ENCODE peak calls at places on chromosomes 5 and 9, in five cellular contexts. One of them, this sample, is unnamed.

GRCh38 chr5:153618857-153619256 is 128.4 kb downstream of the GRIA1 start:
- DNase-seq in SK-N-SH: no peak
- DNase-seq in mesendoderm: no peak
- DNase-seq in GM23248: peak; percentile 45
- DNase-seq in MM.1S: no peak
- DNase-seq in this sample: no peak

GRCh38 chr5:177520271-177520670 is 3.5 kb upstream of the DDX41 start:
- DNase-seq in GM23248: no peak
- DNase-seq in mesendoderm: no peak
- DNase-seq in SK-N-SH: no peak
- DNase-seq in MM.1S: no peak
- DNase-seq in this sample: no peak

GRCh38 chr9:113359385-113359784 is 10.0 kb downstream of the BSPRY start:
- DNase-seq in mesendoderm: no peak
- DNase-seq in SK-N-SH: no peak
- DNase-seq in GM23248: no peak
- DNase-seq in MM.1S: no peak
- DNase-seq in this sample: no peak

GRCh38 chr5:68137451-68138190 is 77.9 kb upstream of the PIK3R1 start:
- DNase-seq in GM23248: peak; percentile 68
- DNase-seq in MM.1S: no peak
- DNase-seq in mesendoderm: no peak
- DNase-seq in SK-N-SH: no peak
- DNase-seq in this sample: no peak

GRCh38 chr9:109101810-109102209 is 17.9 kb downstream of the TMEM245 start:
- DNase-seq in MM.1S: peak; percentile 58
- DNase-seq in SK-N-SH: no peak
- DNase-seq in GM23248: peak; percentile 47
- DNase-seq in mesendoderm: no peak
- DNase-seq in this sample: peak; percentile 90

GRCh38 chr5:102865510-102866314 is 110.6 kb downstream of the PAM start:
- DNase-seq in SK-N-SH: peak; percentile 82
- DNase-seq in GM23248: peak; percentile 94
- DNase-seq in mesendoderm: peak; percentile 94
- DNase-seq in MM.1S: no peak
- DNase-seq in this sample: peak; percentile 81

GRCh38 chr5:157558089-157558595 is 17.4 kb downstream of the ADAM19 start:
- DNase-seq in SK-N-SH: no peak
- DNase-seq in MM.1S: no peak
- DNase-seq in mesendoderm: no peak
- DNase-seq in GM23248: peak; percentile 77
- DNase-seq in this sample: peak; percentile 92

GRCh38 chr5:96868603-96869371 is 7.5 kb upstream of the ERAP2 start:
- DNase-seq in SK-N-SH: peak; percentile 32
- DNase-seq in mesendoderm: peak; percentile 81
- DNase-seq in GM23248: peak; percentile 84
- DNase-seq in MM.1S: peak; percentile 82
- DNase-seq in this sample: peak; percentile 76

GRCh38 chr9:3576358-3576757 is 50.6 kb upstream of the RFX3 start:
- DNase-seq in SK-N-SH: no peak
- DNase-seq in GM23248: no peak
- DNase-seq in MM.1S: no peak
- DNase-seq in mesendoderm: no peak
- DNase-seq in this sample: no peak

GRCh38 chr5:75363111-75363510 is 26.1 kb downstream of the HMGCR start:
- DNase-seq in SK-N-SH: no peak
- DNase-seq in mesendoderm: no peak
- DNase-seq in GM23248: no peak
- DNase-seq in MM.1S: no peak
- DNase-seq in this sample: no peak

GRCh38 chr9:72540348-72540873 is 19.0 kb downstream of the TMC1 start:
- DNase-seq in SK-N-SH: no peak
- DNase-seq in MM.1S: no peak
- DNase-seq in mesendoderm: no peak
- DNase-seq in GM23248: peak; percentile 91
- DNase-seq in this sample: peak; percentile 53

GRCh38 chr5:1663186-1663585 is 136.5 kb downstream of the MRPL36 start:
- DNase-seq in SK-N-SH: no peak
- DNase-seq in mesendoderm: no peak
- DNase-seq in MM.1S: no peak
- DNase-seq in GM23248: no peak
- DNase-seq in this sample: no peak

GRCh38 chr9:136085815-136086212 is 9.3 kb downstream of the NACC2 start:
- DNase-seq in GM23248: no peak
- DNase-seq in SK-N-SH: peak; percentile 39
- DNase-seq in MM.1S: no peak
- DNase-seq in mesendoderm: no peak
- DNase-seq in this sample: no peak

GRCh38 chr5:144698454-144698853 is 527.8 kb downstream of the KCTD16 start:
- DNase-seq in GM23248: peak; percentile 55
- DNase-seq in SK-N-SH: no peak
- DNase-seq in MM.1S: no peak
- DNase-seq in mesendoderm: peak; percentile 67
- DNase-seq in this sample: peak; percentile 1

GRCh38 chr9:130694205-130694604 is 625 bp downstream of the EXOSC2 start:
- DNase-seq in SK-N-SH: no peak
- DNase-seq in GM23248: peak; percentile 54
- DNase-seq in mesendoderm: no peak
- DNase-seq in MM.1S: no peak
- DNase-seq in this sample: no peak

GRCh38 chr9:111078391-111079038 is 40.2 kb upstream of the LPAR1 start:
- DNase-seq in mesendoderm: no peak
- DNase-seq in MM.1S: no peak
- DNase-seq in SK-N-SH: no peak
- DNase-seq in GM23248: peak; percentile 12
- DNase-seq in this sample: no peak

GRCh38 chr9:136545065-136545965 is 533 bp downstream of the NOTCH1 start:
- DNase-seq in GM23248: peak; percentile 58
- DNase-seq in MM.1S: peak; percentile 48
- DNase-seq in SK-N-SH: peak; percentile 65
- DNase-seq in mesendoderm: no peak
- DNase-seq in this sample: no peak

GRCh38 chr5:88664630-88665029 is 218.4 kb downstream of the MEF2C start:
- DNase-seq in MM.1S: no peak
- DNase-seq in mesendoderm: no peak
- DNase-seq in GM23248: no peak
- DNase-seq in SK-N-SH: no peak
- DNase-seq in this sample: no peak

GRCh38 chr9:137828527-137829259 is 48.9 kb upstream of the CACNA1B start:
- DNase-seq in SK-N-SH: no peak
- DNase-seq in mesendoderm: peak; percentile 65
- DNase-seq in MM.1S: no peak
- DNase-seq in GM23248: peak; percentile 37
- DNase-seq in this sample: no peak

GRCh38 chr5:79984363-79984762 is 6.7 kb downstream of the MTX3 start:
- DNase-seq in GM23248: no peak
- DNase-seq in MM.1S: no peak
- DNase-seq in SK-N-SH: no peak
- DNase-seq in mesendoderm: no peak
- DNase-seq in this sample: no peak

GRCh38 chr5:170225326-170226137 is 7.3 kb upstream of the C5orf58 start:
- DNase-seq in GM23248: peak; percentile 79
- DNase-seq in MM.1S: peak; percentile 74
- DNase-seq in mesendoderm: peak; percentile 87
- DNase-seq in SK-N-SH: peak; percentile 70
- DNase-seq in this sample: peak; percentile 76

GRCh38 chr5:55327281-55327680 is 19.5 kb downstream of the MTREX start:
- DNase-seq in MM.1S: no peak
- DNase-seq in GM23248: no peak
- DNase-seq in mesendoderm: no peak
- DNase-seq in SK-N-SH: no peak
- DNase-seq in this sample: no peak

GRCh38 chr5:42494414-42494813 is 71.2 kb downstream of the GHR start:
- DNase-seq in GM23248: no peak
- DNase-seq in mesendoderm: peak; percentile 26
- DNase-seq in MM.1S: no peak
- DNase-seq in SK-N-SH: no peak
- DNase-seq in this sample: peak; percentile 64

GRCh38 chr5:42492978-42493377 is 69.7 kb downstream of the GHR start:
- DNase-seq in GM23248: no peak
- DNase-seq in mesendoderm: no peak
- DNase-seq in SK-N-SH: no peak
- DNase-seq in MM.1S: no peak
- DNase-seq in this sample: no peak

GRCh38 chr5:42498000-42498399 is 74.8 kb downstream of the GHR start:
- DNase-seq in SK-N-SH: no peak
- DNase-seq in GM23248: no peak
- DNase-seq in mesendoderm: no peak
- DNase-seq in MM.1S: no peak
- DNase-seq in this sample: no peak

GRCh38 chr5:42496397-42497156 is 73.3 kb downstream of the GHR start:
- DNase-seq in MM.1S: no peak
- DNase-seq in GM23248: no peak
- DNase-seq in SK-N-SH: no peak
- DNase-seq in mesendoderm: no peak
- DNase-seq in this sample: no peak

DNA sequence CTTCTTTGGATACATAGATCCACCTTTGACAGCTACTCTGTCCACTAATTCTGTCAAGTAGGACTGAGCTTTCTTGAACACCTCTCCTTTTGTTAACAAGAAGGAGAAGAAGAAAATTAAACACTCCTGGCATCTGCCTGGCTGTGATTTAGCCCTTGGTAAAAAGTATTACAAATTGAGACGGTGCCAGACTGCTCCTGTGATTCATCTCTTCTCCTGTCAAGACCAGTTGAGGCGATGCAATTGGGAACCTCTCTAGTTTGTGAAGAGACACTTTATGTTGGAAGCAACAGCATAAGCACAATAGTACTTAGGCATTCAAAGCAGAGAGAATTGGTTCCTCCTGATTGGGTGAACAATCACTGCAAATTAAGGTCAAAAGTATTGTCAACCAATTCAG is 72.7 kb downstream of the GHR start:
- DNase-seq in GM23248: peak; percentile 40
- DNase-seq in MM.1S: no peak
- DNase-seq in SK-N-SH: no peak
- DNase-seq in mesendoderm: no peak
- DNase-seq in this sample: peak; percentile 40
- H3K27ac ChIP-seq in GM23248: no peak overlapping the region
- H3K27ac ChIP-seq in MM.1S: no peak overlapping the region
- H3K27ac ChIP-seq in SK-N-SH: no peak overlapping the region
- H3K27ac ChIP-seq in mesendoderm: no peak overlapping the region
- H3K27ac ChIP-seq in this sample: no peak overlapping the region

DNA sequence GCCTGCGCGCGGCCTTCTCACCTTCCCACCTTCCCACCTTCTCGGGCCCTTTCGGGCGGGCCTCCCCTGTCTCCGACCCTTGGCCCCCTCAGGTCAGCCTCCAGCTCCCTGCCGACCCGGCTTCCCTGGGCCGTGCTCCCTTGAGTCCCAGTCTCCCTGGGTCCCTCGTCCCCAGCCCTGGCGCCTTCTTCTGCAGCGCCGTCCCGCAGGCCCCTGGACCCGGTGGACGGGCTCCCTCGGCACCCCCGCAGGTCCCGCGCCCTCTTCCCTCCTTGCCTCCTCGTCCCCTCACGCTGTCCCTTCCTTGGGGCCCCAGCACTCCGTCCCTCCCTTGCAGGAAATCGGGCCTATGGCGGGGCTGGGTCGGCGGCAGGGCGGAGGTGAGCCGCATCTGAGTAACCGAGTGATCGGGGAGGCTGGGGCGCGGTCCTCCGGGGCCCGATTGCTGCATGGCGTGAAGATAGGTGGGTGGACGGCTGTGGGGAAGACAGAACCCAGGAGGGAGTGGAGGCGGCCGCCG is 7.6 kb downstream of the ARPC5L start:
- DNase-seq in MM.1S: peak; percentile 31
- DNase-seq in GM23248: peak; percentile 73
- DNase-seq in SK-N-SH: peak; percentile 68
- DNase-seq in mesendoderm: no peak
- DNase-seq in this sample: peak; percentile 17
- H3K79me2 ChIP-seq in MM.1S: peaks cover 72% of the 10 kb centered on the region
- H3K79me2 ChIP-seq in GM23248: peaks cover 71% of the 10 kb centered on the region
- H3K79me2 ChIP-seq in SK-N-SH: peaks cover 76% of the 10 kb centered on the region
- H3K79me2 ChIP-seq in mesendoderm: peaks cover 59% of the 10 kb centered on the region
- H3K79me2 ChIP-seq in this sample: peaks cover 70% of the 10 kb centered on the region

DNA sequence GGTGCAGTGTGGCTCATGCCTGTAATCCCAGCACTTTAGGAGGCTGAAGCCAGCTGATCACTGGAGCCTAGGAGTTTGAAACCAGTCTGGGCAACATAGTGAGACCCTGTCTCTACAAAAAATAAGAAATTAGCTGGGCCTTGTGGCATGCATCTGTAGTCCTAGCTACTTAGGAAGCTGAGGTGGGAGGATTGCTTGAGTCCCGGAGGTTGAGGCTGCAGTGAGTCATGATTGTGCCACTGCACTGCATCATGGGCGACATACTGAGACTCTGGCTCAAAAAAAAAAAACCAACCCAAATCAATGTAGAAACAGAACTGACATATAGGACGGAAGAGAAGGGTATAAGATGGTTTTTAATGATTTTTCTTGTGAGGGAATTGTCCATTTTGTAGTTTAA is 27.7 kb downstream of the G3BP1 start:
- DNase-seq in mesendoderm: no peak
- DNase-seq in GM23248: peak; percentile 58
- DNase-seq in SK-N-SH: no peak
- DNase-seq in MM.1S: no peak
- DNase-seq in this sample: peak; percentile 26
- H3K27ac ChIP-seq in mesendoderm: no peak overlapping the region
- H3K27ac ChIP-seq in GM23248: peak overlapping the region; percentile 9
- H3K27ac ChIP-seq in SK-N-SH: no peak overlapping the region
- H3K27ac ChIP-seq in MM.1S: no peak overlapping the region
- H3K27ac ChIP-seq in this sample: no peak overlapping the region

DNA sequence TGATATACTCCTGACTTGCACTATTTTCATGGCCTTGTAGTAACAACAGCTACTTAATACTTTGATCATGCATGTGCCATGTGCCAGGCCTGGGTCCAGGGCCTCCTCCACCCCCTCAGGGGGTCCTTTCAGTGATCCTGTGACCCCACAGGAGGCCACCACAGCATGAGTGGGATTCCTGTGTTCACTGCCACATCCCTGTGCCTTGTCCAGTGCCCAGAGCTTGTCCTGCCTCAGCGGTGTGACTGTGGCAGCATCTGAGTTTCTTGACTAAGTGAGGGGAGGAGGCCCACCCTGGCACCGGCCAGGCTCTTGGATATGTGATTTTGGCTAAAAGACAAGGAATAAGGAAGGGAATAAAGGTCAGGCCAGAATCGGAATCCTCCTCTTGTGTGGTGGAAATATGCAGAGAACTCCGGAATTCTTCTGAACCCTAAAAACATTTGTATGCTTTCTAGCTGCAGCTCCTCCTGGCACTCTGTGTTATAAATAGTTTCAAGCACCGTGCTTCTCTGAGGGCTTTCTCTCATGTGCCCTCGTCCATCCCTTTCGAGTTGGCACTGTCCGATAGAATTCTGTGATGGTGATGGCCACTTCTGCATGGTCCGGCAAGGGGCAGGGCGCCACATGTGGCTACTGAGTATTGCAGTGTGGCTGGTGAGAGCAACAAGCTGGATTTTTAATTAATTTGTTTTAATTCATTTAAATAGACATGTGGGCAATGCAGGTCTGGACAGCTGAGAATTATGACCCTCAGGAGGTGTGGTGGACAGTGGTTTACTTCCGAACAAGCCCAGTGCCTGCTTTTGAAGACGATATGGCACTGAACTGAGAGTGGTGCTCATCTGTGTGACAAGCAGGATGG is 31.8 kb downstream of the TENT4A start:
- DNase-seq in MM.1S: no peak
- DNase-seq in GM23248: no peak
- DNase-seq in SK-N-SH: no peak
- DNase-seq in mesendoderm: no peak
- DNase-seq in this sample: no peak
- H3K79me2 ChIP-seq in MM.1S: peaks cover 79% of the 10 kb centered on the region
- H3K79me2 ChIP-seq in GM23248: peaks cover 100% of the 10 kb centered on the region
- H3K79me2 ChIP-seq in SK-N-SH: peaks cover 80% of the 10 kb centered on the region
- H3K79me2 ChIP-seq in mesendoderm: peaks cover 10% of the 10 kb centered on the region
- H3K79me2 ChIP-seq in this sample: peaks cover 60% of the 10 kb centered on the region

GRCh38 chr5:143214458-143214857 is 189.0 kb downstream of the NR3C1 start:
- DNase-seq in SK-N-SH: no peak
- DNase-seq in GM23248: no peak
- DNase-seq in MM.1S: no peak
- DNase-seq in mesendoderm: no peak
- DNase-seq in this sample: no peak
- H3K27ac ChIP-seq in SK-N-SH: no peak overlapping the region
- H3K27ac ChIP-seq in GM23248: no peak overlapping the region
- H3K27ac ChIP-seq in MM.1S: peak overlapping the region; percentile 77
- H3K27ac ChIP-seq in mesendoderm: no peak overlapping the region
- H3K27ac ChIP-seq in this sample: no peak overlapping the region